ENCODE peak calls at places on chromosomes 11 and 22, in four cellular contexts. S, T, N and Z are unnamed samples.

GRCh38 chr11:115670538-115671200 is 166.5 kb upstream of the CADM1 start:
- DNase-seq in S (no peak), T (no peak), N (no peak), Z (no peak)

GRCh38 chr22:22085702-22086500 is 103.3 kb upstream of the TOP3B start:
- DNase-seq in S (no peak), T (no peak), N (peak), Z (peak)

GRCh38 chr11:129374993-129375721 is 491 bp upstream of the BARX2 start:
- DNase-seq in S (no peak), T (no peak), N (no peak), Z (no peak)

GRCh38 chr11:70703141-70704052 is 305.1 kb downstream of the CTTN start:
- DNase-seq in S (no peak), T (no peak), N (no peak), Z (no peak)

GRCh38 chr11:118744001-118744400 is 47.0 kb downstream of the DDX6 start:
- DNase-seq in S (no peak), T (peak), N (no peak), Z (no peak)

GRCh38 chr11:12731841-12732336 is 57.7 kb downstream of the TEAD1 start:
- DNase-seq in S (no peak), T (no peak), N (peak), Z (peak)

GRCh38 chr22:39967103-39967829 is 7.1 kb downstream of the TMA7B start:
- DNase-seq in S (no peak), T (peak), N (no peak), Z (no peak)

GRCh38 chr22:28002181-28002700 is 83.2 kb upstream of the PITPNB start:
- DNase-seq in S (no peak), T (peak), N (no peak), Z (no peak)

GRCh38 chr22:47210112-47210657 is 447.7 kb downstream of the TBC1D22A start:
- DNase-seq in S (no peak), T (no peak), N (no peak), Z (no peak)

GRCh38 chr11:3000032-3000961 is 8.2 kb upstream of the NAP1L4 start:
- DNase-seq in S (no peak), T (peak), N (peak), Z (no peak)

GRCh38 chr22:42950281-42950680 is 64.7 kb downstream of the PACSIN2 start:
- DNase-seq in S (no peak), T (no peak), N (no peak), Z (no peak)

GRCh38 chr11:10394229-10395100 is 60.6 kb upstream of the AMPD3 start:
- DNase-seq in S (no peak), T (peak), N (no peak), Z (no peak)

GRCh38 chr11:73215191-73216134 is 2.6 kb upstream of the P2RY2 start:
- DNase-seq in S (no peak), T (no peak), N (no peak), Z (no peak)

GRCh38 chr22:23804781-23805291 is 18.1 kb downstream of the SMARCB1 start:
- DNase-seq in S (no peak), T (no peak), N (no peak), Z (no peak)

GRCh38 chr11:66639066-66639813 is 737 bp downstream of the RBM4 start:
- DNase-seq in S (no peak), T (peak), N (peak), Z (no peak)

GRCh38 chr22:30947163-30947820 is 21.3 kb downstream of the MORC2 start:
- DNase-seq in S (no peak), T (no peak), N (no peak), Z (no peak)

GRCh38 chr22:20199906-20200305 is 49.1 kb upstream of the CCDC188 start:
- DNase-seq in S (no peak), T (no peak), N (no peak), Z (no peak)

GRCh38 chr11:68780829-68781228 is 29.5 kb upstream of the TESMIN start:
- DNase-seq in S (no peak), T (no peak), N (no peak), Z (peak)

GRCh38 chr11:2998073-2998850 is 6.1 kb upstream of the NAP1L4 start:
- DNase-seq in S (no peak), T (no peak), N (no peak), Z (no peak)

GRCh38 chr11:42992594-42992993 is 319.2 kb upstream of the API5 start:
- DNase-seq in S (no peak), T (no peak), N (no peak), Z (no peak)

GRCh38 chr11:131924001-131924400 is 553.6 kb downstream of the NTM start:
- DNase-seq in S (no peak), T (no peak), N (no peak), Z (no peak)

GRCh38 chr11:15725246-15725645 is 610.5 kb downstream of the INSC start:
- DNase-seq in S (no peak), T (no peak), N (no peak), Z (no peak)

GRCh38 chr22:48811885-48812284 is 1015.8 kb downstream of the BRD1 start:
- DNase-seq in S (no peak), T (no peak), N (no peak), Z (no peak)

GRCh38 chr11:75275581-75275980 is 35.0 kb downstream of the TPBGL start:
- DNase-seq in S (no peak), T (peak), N (no peak), Z (no peak)

GRCh38 chr22:27116295-27116694 is 458.9 kb downstream of the MIAT start:
- DNase-seq in S (no peak), T (no peak), N (peak), Z (no peak)

GRCh38 chr11:84103096-84103495 is 816.9 kb upstream of the CCDC90B start:
- DNase-seq in S (no peak), T (no peak), N (no peak), Z (no peak)

GRCh38 chr11:61477734-61478148 is 30.8 kb upstream of the LRRC10B start:
- DNase-seq in S (no peak), T (peak), N (no peak), Z (no peak)

GRCh38 chr22:50545522-50546325 is at the start of gene KLHDC7B:
- DNase-seq in S (no peak), T (peak), N (no peak), Z (no peak)

GRCh38 chr11:62925745-62926668 is 4.8 kb upstream of the CHRM1 start:
- DNase-seq in S (no peak), T (peak), N (no peak), Z (no peak)

GRCh38 chr22:41380993-41381328 is 781 bp upstream of the TEF start:
- DNase-seq in S (no peak), T (peak), N (peak), Z (peak)

GRCh38 chr11:18384157-18384641 is 10.2 kb upstream of the LDHA start:
- DNase-seq in S (no peak), T (peak), N (peak), Z (no peak)

GRCh38 chr22:27662359-27663030 is 139.1 kb downstream of the MN1 start:
- DNase-seq in S (no peak), T (no peak), N (peak), Z (no peak)

GRCh38 chr11:119359365-119360229 is 13.1 kb upstream of the MFRP start:
- DNase-seq in S (no peak), T (no peak), N (no peak), Z (no peak)

GRCh38 chr11:67357831-67358555 is 4.6 kb upstream of the POLD4 start:
- DNase-seq in S (no peak), T (peak), N (peak), Z (no peak)